ENCODE peak calls at places on chromosomes 13 and 19, in five cellular contexts. C is PC-3, D is PC-9, I is HCT116, U is SK-N-SH. R is an unnamed sample. For H3K9me2, the result is how much of the 10 kb centered on the place peaks cover.

GRCh38 chr13:75437582-75438318 is 44.2 kb downstream of the TBC1D4 start:
- DNase-seq in I (no peak), C (no peak), U (no peak), D (no peak), R (no peak)

GRCh38 chr19:1128111-1128510 is 24.3 kb downstream of the GPX4 start:
- DNase-seq in I (no peak), U (no peak), C (no peak), D (no peak), R (no peak)

GRCh38 chr13:70723732-70724131 is 615.5 kb upstream of the KLHL1 start:
- DNase-seq in C (peak), I (no peak), U (peak), D (no peak), R (no peak)

GRCh38 chr13:95317037-95317989 is 16.1 kb upstream of the ABCC4 start:
- DNase-seq in U (no peak), C (no peak), I (no peak), D (no peak), R (no peak)

GRCh38 chr19:50327461-50328256 is 1.5 kb downstream of the KCNC3 start:
- DNase-seq in I (no peak), U (no peak), C (no peak), D (no peak), R (no peak)

GRCh38 chr13:23608704-23609413 is 38.6 kb downstream of the TNFRSF19 start:
- DNase-seq in U (peak), C (no peak), I (no peak), D (no peak), R (no peak)

GRCh38 chr19:4660181-4660791 is 9.9 kb downstream of the MYDGF start:
- DNase-seq in U (no peak), D (peak), I (no peak), C (peak), R (peak)

GRCh38 chr13:99501952-99502310 is 659 bp downstream of the TM9SF2 start:
- DNase-seq in U (no peak), I (no peak), D (no peak), C (peak), R (peak)

GRCh38 chr13:19071161-19071936 is 110.3 kb downstream of the TUBA3C start:
- DNase-seq in I (no peak), C (no peak), D (no peak), U (no peak), R (no peak)

GRCh38 chr19:3046621-3047306 is 15.5 kb downstream of the TLE5 start:
- DNase-seq in C (no peak), I (no peak), U (peak), D (no peak), R (no peak)

GRCh38 chr19:1907563-1908363 is 2.6 kb downstream of the ADAT3 start:
- DNase-seq in C (peak), D (peak), I (no peak), U (no peak), R (no peak)

GRCh38 chr13:67119481-67119883 is 110.7 kb downstream of the PCDH9 start:
- DNase-seq in D (peak), U (no peak), C (peak), I (peak), R (no peak)

GRCh38 chr13:80217614-80218456 is 123.1 kb downstream of the SPRY2 start:
- DNase-seq in I (no peak), C (peak), U (no peak), D (peak), R (no peak)

GRCh38 chr19:50025794-50026549 is at the start of gene ZNF473:
- DNase-seq in U (peak), I (no peak), D (peak), C (peak), R (peak)

GRCh38 chr19:35977446-35978222 is 17.4 kb upstream of the SDHAF1 start:
- DNase-seq in D (no peak), I (peak), C (no peak), U (peak), R (peak)

GRCh38 chr19:39617745-39618144 is 15.4 kb downstream of the LGALS13 start:
- DNase-seq in U (no peak), C (no peak), I (no peak), D (no peak), R (no peak)

GRCh38 chr19:31408460-31409124 is 59.4 kb upstream of the TSHZ3 start:
- DNase-seq in C (peak), U (no peak), D (no peak), I (no peak), R (no peak)
- H3K9me2 ChIP-seq in C (under half), U (under half), D (under half), I (under half), R (under half)

GRCh38 chr19:12052571-12053169 is at the start of gene ZNF878:
- DNase-seq in I (no peak), D (peak), U (peak), C (peak), R (peak)

GRCh38 chr19:12052057-12052570 is 647 bp downstream of the ZNF878 start:
- DNase-seq in I (no peak), D (no peak), C (peak), U (peak), R (no peak)

GRCh38 chr19:12055784-12056183 is 3.0 kb upstream of the ZNF878 start:
- DNase-seq in D (no peak), I (no peak), U (no peak), C (peak), R (no peak)
- H3K27ac ChIP-seq in D (no peak), I (no peak), U (no peak), C (no peak), R (no peak)

DNA sequence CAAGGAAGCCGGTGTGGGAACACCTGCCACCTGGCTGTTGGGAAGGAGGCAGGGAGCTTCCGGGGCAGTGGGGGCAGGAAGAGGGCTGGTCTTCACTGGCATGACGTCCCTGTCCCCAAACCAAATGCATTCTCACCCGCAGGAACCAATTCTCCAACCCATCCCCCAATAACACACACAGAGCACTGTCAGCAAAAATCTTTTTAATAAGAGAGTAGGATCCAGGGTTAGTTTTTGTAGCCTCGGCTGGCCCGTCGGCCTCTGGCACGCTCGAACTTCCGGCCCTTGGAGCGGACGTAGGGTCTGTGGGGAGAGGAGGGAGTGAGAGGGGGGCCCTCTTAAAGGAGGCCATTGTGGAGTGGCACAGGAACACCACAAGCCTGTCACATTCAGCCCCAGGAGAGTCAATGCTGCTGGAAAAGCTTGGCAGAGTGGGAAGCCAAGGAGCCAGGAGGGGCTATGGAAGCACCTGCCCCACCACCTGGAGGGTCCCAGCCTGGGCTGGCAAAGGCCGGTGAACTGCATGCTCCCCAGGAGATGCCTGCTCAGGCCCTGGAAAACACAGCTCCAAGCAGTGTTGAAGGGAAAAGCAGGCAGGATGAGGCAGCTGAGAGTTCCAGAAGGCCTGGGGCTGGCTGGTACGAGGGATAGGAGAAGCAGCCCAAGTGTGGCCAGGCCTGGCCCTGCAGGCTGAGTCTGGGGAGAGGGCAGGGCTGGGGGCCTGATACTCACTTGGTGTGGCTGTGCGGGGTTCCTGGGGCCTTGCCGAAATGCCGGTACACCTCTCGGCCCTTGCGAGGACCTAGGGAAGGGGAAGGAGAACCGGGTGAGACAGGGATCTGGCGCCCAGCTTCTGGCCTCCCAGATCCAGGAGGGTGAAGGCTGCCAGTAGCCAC is 517 bp upstream of the FAM83E start:
- DNase-seq in C (no peak), U (no peak), D (no peak), I (no peak), R (no peak)
- H3K4me2 ChIP-seq in C (no peak), U (no peak), D (peak), I (peak), R (peak)

GRCh38 chr13:35874704-35875103 is 256.5 kb downstream of the DCLK1 start:
- DNase-seq in D (no peak), C (no peak), I (no peak), U (no peak), R (no peak)

GRCh38 chr13:35876601-35877000 is 254.6 kb downstream of the DCLK1 start:
- DNase-seq in I (no peak), C (no peak), D (no peak), U (no peak), R (no peak)

GRCh38 chr13:35882722-35883497 is 248.3 kb downstream of the DCLK1 start:
- DNase-seq in I (no peak), C (peak), D (no peak), U (no peak), R (no peak)

GRCh38 chr13:35881360-35881759 is 249.8 kb downstream of the DCLK1 start:
- DNase-seq in C (no peak), U (no peak), I (no peak), D (no peak), R (no peak)

GRCh38 chr13:35879111-35879510 is 252.1 kb downstream of the DCLK1 start:
- DNase-seq in D (no peak), I (no peak), U (no peak), C (no peak), R (no peak)
- H3K9me2 ChIP-seq in D (under half), I (under half), U (under half), C (under half), R (under half)

DNA sequence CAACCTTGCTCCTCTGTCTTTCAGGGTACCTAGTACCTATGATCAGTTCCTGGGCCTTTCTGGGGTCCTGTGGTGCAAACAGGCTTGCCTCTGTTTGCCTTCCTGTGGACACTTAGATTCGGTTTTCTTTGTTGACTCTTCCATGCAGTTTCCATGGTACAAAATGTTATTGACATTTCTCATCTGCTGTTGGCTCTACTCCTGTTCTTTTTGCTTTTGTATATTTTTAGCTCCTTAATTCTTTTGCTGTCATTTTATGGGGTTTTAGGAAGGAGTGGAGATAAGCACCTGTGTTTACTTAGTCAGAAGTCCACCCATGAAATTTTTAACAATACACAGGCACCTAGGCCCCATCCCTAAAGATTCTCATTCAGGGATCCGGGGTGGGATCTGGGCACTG is 20.5 kb upstream of the CNMD start:
- DNase-seq in C (no peak), U (no peak), I (no peak), D (no peak), R (no peak)
- H3K27ac ChIP-seq in C (no peak), U (no peak), I (no peak), D (no peak), R (no peak)

GRCh38 chr13:110446570-110446880 is 115.0 kb downstream of the RAB20 start:
- DNase-seq in D (peak), U (no peak), I (no peak), C (peak), R (no peak)

GRCh38 chr13:110448230-110448629 is 113.3 kb downstream of the RAB20 start:
- DNase-seq in D (peak), I (peak), U (no peak), C (peak), R (no peak)

GRCh38 chr13:110445722-110446569 is 115.6 kb downstream of the RAB20 start:
- DNase-seq in I (no peak), C (peak), D (peak), U (no peak), R (no peak)

GRCh38 chr13:110447801-110448200 is 113.7 kb downstream of the RAB20 start:
- DNase-seq in D (no peak), C (no peak), U (no peak), I (no peak), R (no peak)

DNA sequence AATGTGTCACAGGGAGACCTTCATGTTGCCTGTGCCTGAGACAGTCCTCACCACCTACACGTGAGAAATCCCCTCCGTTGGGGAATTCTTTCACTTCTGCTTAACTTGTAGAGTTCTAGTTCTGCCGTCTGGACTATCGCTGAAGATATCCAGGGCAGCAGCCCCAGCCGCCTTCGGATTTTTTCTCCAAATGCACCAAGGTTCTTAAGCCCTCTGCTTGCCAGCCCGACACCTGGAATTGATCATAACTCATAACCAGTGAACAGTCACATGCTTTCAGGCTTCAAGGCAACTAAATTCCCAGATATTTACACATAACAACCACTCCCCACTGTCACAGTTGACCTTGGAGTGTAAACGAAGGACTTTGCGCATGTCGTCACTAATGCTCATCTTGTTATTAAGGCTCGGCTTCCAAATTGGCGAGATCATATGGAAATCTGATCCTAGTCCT is 114.4 kb downstream of the RAB20 start:
- DNase-seq in I (no peak), C (no peak), U (no peak), D (no peak), R (no peak)
- H3K4me2 ChIP-seq in I (peak), C (no peak), U (no peak), D (peak), R (no peak)

DNA sequence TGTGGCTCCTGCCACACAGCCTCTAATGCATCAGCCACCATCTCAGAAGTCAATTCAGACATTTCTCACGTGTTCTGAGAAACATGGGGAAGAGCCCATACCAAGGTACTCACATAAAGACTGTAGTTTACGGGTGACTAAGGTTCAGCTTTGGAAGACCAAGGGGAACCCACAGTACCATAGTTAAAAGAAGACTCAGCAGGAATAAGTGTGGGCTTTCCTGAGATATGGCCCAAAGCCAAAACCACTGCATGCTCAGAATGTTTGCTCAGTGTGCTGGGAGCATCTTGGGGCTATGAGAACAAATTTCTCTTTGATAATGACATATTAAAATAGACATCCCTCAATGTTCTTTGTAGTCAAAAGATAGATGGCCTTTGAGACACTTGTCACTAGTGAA is 283.8 kb downstream of the DCT start:
- DNase-seq in I (no peak), C (peak), U (no peak), D (no peak), R (no peak)
- H3K9me2 ChIP-seq in I (under half), C (under half), U (under half), D (under half), R (under half)

GRCh38 chr19:16359964-16360363 is 35.3 kb downstream of the KLF2 start:
- DNase-seq in D (no peak), C (no peak), I (no peak), U (no peak), R (no peak)
- H3K27ac ChIP-seq in D (no peak), C (no peak), I (no peak), U (no peak), R (no peak)

DNA sequence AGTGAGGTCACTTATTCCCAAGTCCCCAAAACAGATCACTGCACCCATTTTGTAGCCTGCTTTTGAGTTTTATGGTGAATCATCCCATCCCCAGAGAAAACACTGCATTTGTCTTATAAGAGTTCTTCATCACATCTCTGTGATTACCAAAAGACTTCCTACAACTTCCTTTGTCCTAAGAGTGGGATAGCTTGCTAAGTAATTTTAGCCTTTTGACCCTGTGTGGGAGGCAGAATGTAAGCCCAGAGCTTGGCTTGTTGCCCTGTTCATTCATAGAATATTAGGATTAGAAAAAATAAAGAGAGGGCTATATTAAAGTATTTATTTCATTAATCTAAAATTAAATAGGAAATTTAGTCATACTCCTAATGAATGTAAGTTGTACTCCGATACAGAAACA is 213.3 kb downstream of the MZT1 start:
- DNase-seq in I (no peak), U (no peak), D (no peak), C (no peak), R (no peak)
- H3K4me2 ChIP-seq in I (no peak), U (peak), D (no peak), C (no peak), R (no peak)

GRCh38 chr19:7247160-7247559 is 47.1 kb downstream of the INSR start:
- DNase-seq in U (no peak), C (no peak), I (no peak), D (no peak), R (no peak)
- H3K9me2 ChIP-seq in U (under half), C (under half), I (under half), D (under half), R (under half)